ENCODE peak calls at places on chromosomes 12 and 14, in eight cellular contexts. P, G, M, K, H, I, T and A are unnamed samples.

GRCh38 chr14:104092931-104093365 is 7.4 kb downstream of the ASPG start:
- DNase-seq in H (no peak), P (no peak), T (no peak), I (no peak), M (no peak), K (no peak), G (no peak), A (no peak)

GRCh38 chr12:74722709-74723108 is 185.1 kb downstream of the ATXN7L3B start:
- DNase-seq in T (no peak), P (no peak), H (no peak), M (no peak), K (no peak), I (no peak), G (no peak), A (no peak)

GRCh38 chr12:52870361-52871290 is 21.8 kb upstream of the KRT78 start:
- DNase-seq in P (peak; percentile 76), T (peak; percentile 91), K (peak; percentile 52), H (peak; percentile 74), G (peak; percentile 25), I (peak; percentile 69), M (peak; percentile 76), A (peak; percentile 61)

GRCh38 chr12:94779520-94779919 is 129.2 kb upstream of the TMCC3 start:
- DNase-seq in K (no peak), M (no peak), G (peak; percentile 26), P (no peak), H (no peak), T (no peak), I (no peak), A (no peak)

GRCh38 chr12:120225852-120226640 is 25.1 kb upstream of the RPLP0 start:
- DNase-seq in K (peak; percentile 54), P (no peak), I (no peak), M (no peak), H (no peak), T (peak; percentile 83), G (no peak), A (no peak)

GRCh38 chr12:67068773-67069450 is 200.2 kb upstream of the CAND1 start:
- DNase-seq in P (peak; percentile 83), I (peak; percentile 43), T (peak; percentile 64), G (peak; percentile 7), H (peak; percentile 80), K (no peak), M (no peak), A (peak; percentile 20)

GRCh38 chr14:103393687-103394626 is 8.7 kb downstream of the MARK3 start:
- DNase-seq in I (peak; percentile 56), P (peak; percentile 38), K (no peak), M (no peak), G (peak; percentile 53), H (peak; percentile 34), T (no peak), A (no peak)

GRCh38 chr12:22287056-22287455 is 47.5 kb downstream of the ST8SIA1 start:
- DNase-seq in P (no peak), G (no peak), I (no peak), K (no peak), T (no peak), M (no peak), H (no peak), A (no peak)

GRCh38 chr12:53115112-53115890 is 12.0 kb downstream of the SOAT2 start:
- DNase-seq in P (peak; percentile 33), M (no peak), K (no peak), H (no peak), T (no peak), G (no peak), I (peak; percentile 47), A (no peak)

GRCh38 chr12:115384391-115384790 is 700.4 kb upstream of the TBX3 start:
- DNase-seq in T (no peak), I (no peak), K (no peak), M (no peak), P (no peak), H (no peak), G (no peak), A (no peak)

GRCh38 chr12:17134315-17134714 is 528.4 kb upstream of the LMO3 start:
- DNase-seq in M (no peak), I (no peak), P (no peak), K (no peak), T (no peak), G (no peak), H (no peak), A (no peak)

GRCh38 chr12:28966049-28966778 is 182.9 kb upstream of the FAR2 start:
- DNase-seq in I (peak; percentile 19), M (no peak), K (peak; percentile 71), P (peak; percentile 7), G (peak; percentile 20), T (peak; percentile 10), H (no peak), A (no peak)

GRCh38 chr14:93079865-93080403 is 35.8 kb downstream of the ITPK1 start:
- DNase-seq in P (no peak), H (no peak), K (no peak), G (no peak), T (no peak), M (no peak), I (no peak), A (no peak)

GRCh38 chr12:79063258-79063657 is 198.7 kb downstream of the SYT1 start:
- DNase-seq in P (no peak), I (no peak), H (no peak), T (no peak), M (no peak), G (peak; percentile 37), K (no peak), A (no peak)

GRCh38 chr14:75967866-75968265 is 13.9 kb downstream of the TGFB3 start:
- DNase-seq in K (no peak), T (no peak), I (no peak), H (no peak), M (no peak), P (no peak), G (no peak), A (no peak)
- H3K27me3 ChIP-seq in K (no peaks in the 10 kb centered on the region), T (no peaks in the 10 kb centered on the region), I (no peaks in the 10 kb centered on the region), H (no peaks in the 10 kb centered on the region), M (no peaks in the 10 kb centered on the region), P (no peaks in the 10 kb centered on the region), G (no peaks in the 10 kb centered on the region), A (no peaks in the 10 kb centered on the region)

DNA sequence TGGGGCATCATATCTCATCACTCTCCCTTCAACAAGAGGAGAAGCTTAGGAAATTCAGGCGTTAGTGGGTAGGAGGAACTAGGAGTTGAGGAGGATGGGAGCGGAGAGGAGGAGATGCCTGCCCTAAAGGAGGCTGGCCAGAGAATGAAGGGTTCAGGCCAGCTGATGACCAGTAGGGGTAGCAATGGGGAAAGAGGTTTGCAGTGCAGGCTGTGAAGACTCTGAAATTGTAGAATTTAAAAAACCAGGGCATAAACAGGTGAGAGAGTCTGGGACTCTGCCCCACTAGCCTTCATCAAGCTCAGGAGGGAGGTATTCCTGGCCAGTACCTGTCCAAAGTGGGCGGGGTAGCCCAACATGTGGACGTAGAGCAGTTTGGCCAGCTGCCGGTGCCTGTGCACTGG is 807 bp downstream of the AP1G2 start:
- DNase-seq in P (peak; percentile 39), K (no peak), G (no peak), I (no peak), M (no peak), T (no peak), H (no peak), A (no peak)
- TF ChIP-seq CTCF in P (peak; percentile 27), K (peak; percentile 12), G (peak; percentile 16), I (no peak), M (no peak), T (no peak), H (peak; percentile 14), A (no peak)

GRCh38 chr12:110330124-110330523 is 49.1 kb downstream of the ATP2A2 start:
- DNase-seq in G (no peak), H (no peak), P (no peak), I (no peak), M (no peak), T (no peak), K (no peak), A (no peak)

GRCh38 chr12:110329710-110330109 is 48.7 kb downstream of the ATP2A2 start:
- DNase-seq in H (no peak), I (no peak), K (no peak), P (no peak), G (no peak), M (no peak), T (no peak), A (no peak)

GRCh38 chr12:110330544-110330943 is 49.5 kb downstream of the ATP2A2 start:
- DNase-seq in M (no peak), T (no peak), P (no peak), K (no peak), I (no peak), G (peak; percentile 48), H (no peak), A (no peak)

GRCh38 chr12:110335481-110336045 is 54.5 kb downstream of the ATP2A2 start:
- DNase-seq in G (no peak), I (no peak), H (no peak), K (no peak), P (no peak), M (no peak), T (no peak), A (peak; percentile 62)

GRCh38 chr12:110333201-110333600 is 52.2 kb downstream of the ATP2A2 start:
- DNase-seq in M (no peak), I (no peak), T (no peak), P (no peak), H (no peak), K (no peak), G (no peak), A (no peak)
- H3K4me1 ChIP-seq in M (no peaks in the 10 kb centered on the region), I (no peaks in the 10 kb centered on the region), T (no peaks in the 10 kb centered on the region), P (no peaks in the 10 kb centered on the region), H (no peaks in the 10 kb centered on the region), K (peaks cover 24% of the 10 kb centered on the region), G (peaks cover 2% of the 10 kb centered on the region), A (no peaks in the 10 kb centered on the region)

GRCh38 chr12:125140239-125140917 is 75.1 kb downstream of the AACS start:
- DNase-seq in T (no peak), P (peak; percentile 48), M (no peak), G (no peak), K (no peak), I (no peak), H (no peak), A (no peak)

GRCh38 chr12:125143491-125143890 is 78.3 kb downstream of the AACS start:
- DNase-seq in M (no peak), H (no peak), T (peak; percentile 66), P (no peak), G (peak; percentile 39), I (no peak), K (peak; percentile 69), A (peak; percentile 20)

GRCh38 chr12:125137776-125138344 is 72.6 kb downstream of the AACS start:
- DNase-seq in P (no peak), H (no peak), M (no peak), T (no peak), I (no peak), G (no peak), K (no peak), A (no peak)

GRCh38 chr12:125142601-125143000 is 77.4 kb downstream of the AACS start:
- DNase-seq in M (no peak), I (no peak), P (no peak), H (no peak), K (no peak), G (no peak), T (no peak), A (no peak)

DNA sequence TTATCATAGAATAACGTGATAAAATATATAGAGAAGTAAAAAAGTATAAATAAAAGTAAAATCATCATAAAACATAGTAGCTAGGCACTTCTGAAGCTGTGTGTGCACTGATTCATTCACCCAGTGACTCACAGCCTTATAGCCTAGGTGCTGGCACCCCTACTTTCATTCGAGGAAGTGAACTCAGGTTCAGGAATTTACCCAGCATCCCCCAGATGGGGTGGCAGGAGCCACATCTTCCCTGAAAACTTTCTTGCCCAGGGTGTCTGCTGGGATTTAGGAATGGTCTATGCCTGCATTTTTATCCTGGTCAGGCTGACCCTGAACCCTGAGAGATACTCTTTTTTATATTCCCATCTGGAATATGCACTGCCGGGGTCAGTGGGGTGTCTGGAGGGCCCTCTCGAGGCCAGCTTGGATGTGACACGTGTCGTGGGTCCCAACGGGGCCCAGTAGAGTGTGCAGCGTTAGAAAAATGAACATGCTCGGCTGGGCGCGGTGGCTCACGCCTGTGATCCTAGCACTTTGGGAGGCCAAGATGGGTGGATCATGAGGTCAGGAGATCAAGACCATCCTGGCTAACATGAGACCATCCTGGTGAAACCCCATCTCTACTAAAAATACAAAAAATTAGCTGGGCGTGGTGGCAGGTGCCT is 75.8 kb downstream of the AACS start:
- DNase-seq in H (no peak), I (no peak), M (no peak), G (peak; percentile 76), P (no peak), K (no peak), T (no peak), A (no peak)
- H3K27me3 ChIP-seq in H (no peaks in the 10 kb centered on the region), I (no peaks in the 10 kb centered on the region), M (no peaks in the 10 kb centered on the region), G (no peaks in the 10 kb centered on the region), P (no peaks in the 10 kb centered on the region), K (no peaks in the 10 kb centered on the region), T (no peaks in the 10 kb centered on the region), A (no peaks in the 10 kb centered on the region)